ENCODE peak calls at places on chromosomes 7 and 10, in seven cellular contexts. Y is transverse colon, R is stomach, D is ovary, K is upper lobe of left lung, O is GM12878, Q is sigmoid colon. M is an unnamed sample.

GRCh38 chr10:19750972-19751371 is 65.3 kb upstream of the PLXDC2 start:
- DNase-seq in D (no peak), Q (no peak), O (no peak), Y (no peak), R (no peak), K (no peak), M (no peak)

GRCh38 chr7:50685445-50686070 is 97.1 kb downstream of the GRB10 start:
- DNase-seq in O (no peak), Q (no peak), R (no peak), K (no peak), Y (no peak), D (no peak), M (no peak)

GRCh38 chr10:92657024-92657423 is 32.7 kb upstream of the HHEX start:
- DNase-seq in Y (no peak), R (no peak), Q (no peak), K (no peak), D (no peak), O (no peak), M (no peak)

GRCh38 chr10:14569274-14570060 is 205.2 kb downstream of the FAM107B start:
- DNase-seq in Q (no peak), R (peak; percentile 75), O (no peak), K (peak; percentile 77), D (no peak), Y (peak; percentile 56), M (no peak)

GRCh38 chr7:72123913-72124312 is 288.2 kb downstream of the CALN1 start:
- DNase-seq in R (no peak), O (no peak), Y (no peak), K (no peak), Q (no peak), D (no peak), M (no peak)

GRCh38 chr7:27175005-27175625 is 995 bp upstream of the HOXA10 start:
- DNase-seq in Y (peak; percentile 85), Q (peak; percentile 87), R (no peak), D (no peak), K (peak; percentile 10), O (no peak), M (peak; percentile 74)

GRCh38 chr7:1626769-1627168 is 43.3 kb upstream of the ELFN1 start:
- DNase-seq in Y (no peak), Q (no peak), R (no peak), K (no peak), D (no peak), O (no peak), M (no peak)

GRCh38 chr10:100993986-100994708 is 5.5 kb upstream of the LZTS2 start:
- DNase-seq in Y (no peak), R (no peak), Q (peak; percentile 66), D (no peak), O (no peak), K (no peak), M (no peak)

GRCh38 chr7:155291045-155291530 is 6.6 kb upstream of the INSIG1 start:
- DNase-seq in D (no peak), R (peak; percentile 52), O (no peak), Y (peak; percentile 30), K (peak; percentile 83), Q (no peak), M (no peak)

GRCh38 chr7:84939442-84939841 is 247.4 kb downstream of the SEMA3D start:
- DNase-seq in O (no peak), Q (no peak), D (no peak), Y (no peak), K (no peak), R (no peak), M (no peak)

GRCh38 chr7:69218634-69219033 is 379.6 kb upstream of the AUTS2 start:
- DNase-seq in D (no peak), Y (no peak), Q (no peak), K (no peak), R (no peak), O (no peak), M (no peak)

GRCh38 chr7:69213882-69214281 is 384.4 kb upstream of the AUTS2 start:
- DNase-seq in K (no peak), R (no peak), Q (no peak), Y (no peak), D (no peak), O (no peak), M (no peak)

GRCh38 chr7:69219381-69219780 is 378.9 kb upstream of the AUTS2 start:
- DNase-seq in R (no peak), D (no peak), Q (no peak), O (no peak), Y (no peak), K (no peak), M (peak; percentile 9)
- H3K36me3 ChIP-seq in R (no peaks in the 10 kb centered on the region), D (no peaks in the 10 kb centered on the region), Q (no peaks in the 10 kb centered on the region), O (no peaks in the 10 kb centered on the region), Y (no peaks in the 10 kb centered on the region), K (no peaks in the 10 kb centered on the region), M (no peaks in the 10 kb centered on the region)

GRCh38 chr10:77139746-77140145 is 497.9 kb downstream of the KCNMA1 start:
- DNase-seq in D (no peak), R (no peak), K (no peak), Q (no peak), O (no peak), Y (no peak), M (no peak)
- TF ChIP-seq POLR2A in D (no peak), R (no peak), K (no peak), Q (no peak), O (no peak), Y (no peak), M (no peak)

GRCh38 chr7:47285860-47286491 is 295.9 kb downstream of the TNS3 start:
- DNase-seq in O (no peak), K (no peak), R (no peak), D (no peak), Y (no peak), Q (peak; percentile 53), M (no peak)
- TF ChIP-seq EP300 in O (no peak), K (no peak), R (no peak), D (no peak), Y (no peak), Q (no peak), M (no peak)

GRCh38 chr7:3710531-3710930 is 409.5 kb downstream of the SDK1 start:
- DNase-seq in K (peak; percentile 35), Q (no peak), O (no peak), R (peak; percentile 53), Y (no peak), D (no peak), M (no peak)
- H3K36me3 ChIP-seq in K (no peaks in the 10 kb centered on the region), Q (no peaks in the 10 kb centered on the region), O (no peaks in the 10 kb centered on the region), R (no peaks in the 10 kb centered on the region), Y (no peaks in the 10 kb centered on the region), D (no peaks in the 10 kb centered on the region), M (no peaks in the 10 kb centered on the region)

GRCh38 chr10:90912854-90913479 is 7.9 kb downstream of the ANKRD1 start:
- DNase-seq in K (no peak), Q (no peak), D (no peak), R (no peak), Y (no peak), O (no peak), M (no peak)

GRCh38 chr10:90916392-90917110 is 4.3 kb downstream of the ANKRD1 start:
- DNase-seq in R (no peak), Q (no peak), Y (no peak), K (no peak), O (no peak), D (no peak), M (no peak)

GRCh38 chr10:90915141-90916075 is 5.5 kb downstream of the ANKRD1 start:
- DNase-seq in D (no peak), Y (no peak), K (no peak), R (no peak), O (no peak), Q (no peak), M (no peak)

GRCh38 chr10:90912176-90912575 is 8.7 kb downstream of the ANKRD1 start:
- DNase-seq in K (no peak), Q (no peak), Y (no peak), R (no peak), O (no peak), D (no peak), M (no peak)

DNA sequence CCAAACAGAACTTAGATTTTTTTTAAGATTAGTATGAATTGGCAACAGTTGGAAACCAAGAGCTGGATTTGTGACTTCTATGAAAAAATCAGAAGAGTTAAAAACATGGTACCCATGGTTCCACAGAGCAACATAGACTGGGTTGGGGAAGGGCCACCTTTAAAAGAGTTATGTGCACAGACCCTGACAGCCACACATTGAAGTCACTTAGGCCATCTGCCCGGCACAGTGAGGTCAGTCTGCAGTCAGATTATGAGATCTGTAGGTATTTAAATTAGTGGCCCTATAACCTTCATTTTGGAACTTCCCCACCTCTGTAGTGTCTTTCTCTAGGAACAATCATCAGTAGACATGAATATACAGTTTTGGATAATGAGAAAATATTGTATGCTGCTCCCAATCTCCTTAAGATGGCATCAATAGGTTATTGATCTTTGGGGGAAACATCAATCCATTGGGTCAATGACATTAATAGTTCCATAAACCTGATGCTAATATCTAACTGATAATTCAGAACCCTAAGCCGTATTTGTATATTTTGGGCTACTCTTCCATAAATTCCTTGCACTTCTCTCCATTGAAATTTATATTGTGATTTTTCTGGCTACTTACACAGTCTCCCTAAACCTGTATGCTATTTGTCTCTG is 7.0 kb downstream of the ANKRD1 start:
- DNase-seq in K (no peak), Q (no peak), O (no peak), D (no peak), R (no peak), Y (no peak), M (no peak)
- TF ChIP-seq POLR2A in K (no peak), Q (no peak), O (no peak), D (no peak), R (no peak), Y (no peak), M (no peak)

GRCh38 chr7:134886353-134887057 is 99.8 kb upstream of the AGBL3 start:
- DNase-seq in K (no peak), D (peak; percentile 70), R (no peak), Y (no peak), Q (peak; percentile 86), O (no peak), M (no peak)

GRCh38 chr7:134888141-134888740 is 98.1 kb upstream of the AGBL3 start:
- DNase-seq in Q (no peak), R (no peak), D (no peak), Y (no peak), O (no peak), K (peak; percentile 73), M (no peak)

GRCh38 chr7:134887523-134887922 is 98.8 kb upstream of the AGBL3 start:
- DNase-seq in K (no peak), Q (no peak), D (no peak), Y (no peak), R (no peak), O (no peak), M (no peak)

GRCh38 chr7:134882481-134882880 is 103.0 kb downstream of the CALD1 start:
- DNase-seq in D (no peak), O (no peak), R (no peak), Y (no peak), Q (no peak), K (no peak), M (no peak)

DNA sequence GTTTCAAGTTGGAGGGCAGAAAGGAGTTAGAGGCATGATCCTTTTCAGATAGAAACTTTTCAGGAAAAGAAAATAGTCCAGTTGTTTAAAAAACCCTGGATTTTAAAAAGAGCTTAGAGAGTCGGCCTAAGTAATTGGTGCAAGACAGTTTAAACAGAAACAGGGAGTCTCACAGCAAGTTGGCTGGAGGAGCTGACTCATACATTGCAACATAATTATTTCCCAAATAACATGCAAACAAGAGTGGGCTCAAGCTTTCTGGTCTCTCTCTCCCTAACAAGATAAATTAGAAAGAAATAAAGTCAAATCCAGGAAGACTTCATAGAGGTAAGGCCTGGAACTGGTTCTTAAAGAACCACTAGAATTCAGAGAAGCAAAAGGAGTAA is 100.3 kb upstream of the AGBL3 start:
- DNase-seq in R (no peak), Y (no peak), D (no peak), K (no peak), Q (no peak), O (no peak), M (no peak)
- TF ChIP-seq EP300 in R (no peak), Y (no peak), D (no peak), K (no peak), Q (no peak), O (no peak), M (no peak)

GRCh38 chr7:150891740-150892139 is 39.4 kb downstream of the AOC1 start:
- DNase-seq in R (no peak), D (no peak), Q (no peak), O (no peak), Y (no peak), K (no peak), M (no peak)
- H3K36me3 ChIP-seq in R (no peaks in the 10 kb centered on the region), D (no peaks in the 10 kb centered on the region), Q (no peaks in the 10 kb centered on the region), O (no peaks in the 10 kb centered on the region), Y (no peaks in the 10 kb centered on the region), K (no peaks in the 10 kb centered on the region), M (no peaks in the 10 kb centered on the region)

M was measured in suprapubic skin.